ENCODE peak calls at places on chromosomes 6 and 20, in six cellular contexts. X, A, E, N, U and Y are unnamed samples.

GRCh38 chr6:17905611-17906592 is 81.5 kb downstream of the KIF13A start:
- DNase-seq in X (no peak), A (no peak), E (no peak), N (no peak), U (no peak), Y (no peak)

GRCh38 chr20:58710481-58711265 is 18.1 kb downstream of the NPEPL1 start:
- DNase-seq in X (peak; percentile 3), A (peak; percentile 14), E (peak; percentile 43), N (peak; percentile 18), U (no peak), Y (peak; percentile 30)

GRCh38 chr6:30876039-30876730 is 8.1 kb upstream of the DDR1 start:
- DNase-seq in X (no peak), A (no peak), E (no peak), N (no peak), U (no peak), Y (no peak)

GRCh38 chr6:32462609-32463008 is 22.9 kb downstream of the HLA-DRA start:
- DNase-seq in X (no peak), A (no peak), E (no peak), N (no peak), U (no peak), Y (no peak)

GRCh38 chr6:115898246-115898645 is 162.4 kb downstream of the FRK start:
- DNase-seq in X (no peak), A (no peak), E (no peak), N (no peak), U (no peak), Y (no peak)

GRCh38 chr20:40744494-40745175 is 55.6 kb upstream of the MAFB start:
- DNase-seq in X (no peak), A (no peak), E (peak; percentile 14), N (no peak), U (no peak), Y (no peak)

GRCh38 chr6:79240509-79240908 is 6.0 kb upstream of the HMGN3 start:
- DNase-seq in X (no peak), A (no peak), E (no peak), N (no peak), U (no peak), Y (no peak)

GRCh38 chr20:22861990-22862389 is 173.1 kb upstream of the SSTR4 start:
- DNase-seq in X (no peak), A (no peak), E (no peak), N (peak; percentile 44), U (no peak), Y (no peak)

GRCh38 chr6:146184701-146185100 is 155.8 kb downstream of the GRM1 start:
- DNase-seq in X (no peak), A (no peak), E (no peak), N (no peak), U (no peak), Y (no peak)

GRCh38 chr20:46348231-46348803 is 40.0 kb upstream of the CDH22 start:
- DNase-seq in X (no peak), A (no peak), E (peak; percentile 77), N (no peak), U (no peak), Y (no peak)
- H3K4me3 ChIP-seq in X (no peak overlapping the region), A (no peak overlapping the region), E (no peak overlapping the region), N (no peak overlapping the region), U (no peak overlapping the region), Y (no peak overlapping the region)

GRCh38 chr20:44702776-44703175 is 12.4 kb upstream of the CCN5 start:
- DNase-seq in X (peak; percentile 64), A (no peak), E (no peak), N (peak; percentile 66), U (peak; percentile 88), Y (peak; percentile 94)
- TF ChIP-seq POLR2AphosphoS5 in X (peak; percentile 72), A (no peak), E (no peak), N (peak; percentile 54), U (peak; percentile 50), Y (peak; percentile 73)

GRCh38 chr6:139374357-139375238 is at the start of gene CITED2:
- DNase-seq in X (peak; percentile 97), A (peak; percentile 87), E (peak; percentile 97), N (peak; percentile 91), U (peak; percentile 95), Y (peak; percentile 97)

GRCh38 chr6:139371421-139372253 is 2.8 kb downstream of the CITED2 start:
- DNase-seq in X (no peak), A (no peak), E (no peak), N (no peak), U (no peak), Y (no peak)

GRCh38 chr6:139372326-139373153 is 1.9 kb downstream of the CITED2 start:
- DNase-seq in X (no peak), A (no peak), E (no peak), N (no peak), U (no peak), Y (no peak)

GRCh38 chr6:139373928-139374356 is 506 bp downstream of the CITED2 start:
- DNase-seq in X (no peak), A (no peak), E (no peak), N (no peak), U (no peak), Y (no peak)

DNA sequence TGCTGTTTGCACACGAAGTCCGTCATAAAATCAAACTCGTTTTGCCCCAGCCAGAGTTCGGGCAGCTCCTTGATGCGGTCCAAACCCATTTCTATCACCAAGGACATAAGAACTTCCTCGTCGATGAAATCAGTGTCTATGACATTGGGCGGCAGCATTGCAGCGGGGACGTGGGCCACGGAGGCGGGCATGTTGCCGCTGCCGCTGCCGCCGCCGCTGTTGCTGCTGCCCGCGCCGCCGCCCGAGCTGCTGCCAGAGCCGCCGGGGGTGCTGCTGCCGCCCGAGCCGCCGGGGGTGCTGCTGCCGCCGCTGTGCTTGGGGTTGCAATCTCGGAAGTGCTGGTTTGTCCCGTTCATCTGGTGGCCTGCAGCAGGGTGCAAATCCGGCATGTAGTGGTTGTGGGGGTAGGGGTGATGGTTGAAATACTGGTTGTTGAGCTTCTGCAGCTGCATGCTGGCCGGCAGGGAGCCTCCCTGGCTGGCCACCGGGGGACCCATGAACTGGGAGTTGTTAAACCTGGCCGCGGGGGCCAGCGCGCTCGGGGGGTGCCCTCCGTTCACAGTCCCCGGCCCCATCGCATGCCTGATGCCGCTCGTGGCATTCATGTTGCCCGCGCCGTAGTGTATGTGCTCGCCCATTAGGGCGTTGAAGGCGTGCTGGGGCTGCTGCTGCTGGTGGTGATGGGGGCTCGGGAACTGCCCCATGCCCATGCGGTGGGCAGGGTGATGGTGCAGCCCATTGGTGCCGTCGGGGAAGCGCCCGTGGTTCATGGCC is 1.1 kb downstream of the CITED2 start:
- DNase-seq in X (peak; percentile 74), A (peak; percentile 61), E (peak; percentile 61), N (peak; percentile 66), U (peak; percentile 75), Y (peak; percentile 77)
- TF ChIP-seq CTCF in X (peak; percentile 41), A (peak; percentile 20), E (peak; percentile 16), N (peak; percentile 13), U (no peak), Y (peak; percentile 60)

DNA sequence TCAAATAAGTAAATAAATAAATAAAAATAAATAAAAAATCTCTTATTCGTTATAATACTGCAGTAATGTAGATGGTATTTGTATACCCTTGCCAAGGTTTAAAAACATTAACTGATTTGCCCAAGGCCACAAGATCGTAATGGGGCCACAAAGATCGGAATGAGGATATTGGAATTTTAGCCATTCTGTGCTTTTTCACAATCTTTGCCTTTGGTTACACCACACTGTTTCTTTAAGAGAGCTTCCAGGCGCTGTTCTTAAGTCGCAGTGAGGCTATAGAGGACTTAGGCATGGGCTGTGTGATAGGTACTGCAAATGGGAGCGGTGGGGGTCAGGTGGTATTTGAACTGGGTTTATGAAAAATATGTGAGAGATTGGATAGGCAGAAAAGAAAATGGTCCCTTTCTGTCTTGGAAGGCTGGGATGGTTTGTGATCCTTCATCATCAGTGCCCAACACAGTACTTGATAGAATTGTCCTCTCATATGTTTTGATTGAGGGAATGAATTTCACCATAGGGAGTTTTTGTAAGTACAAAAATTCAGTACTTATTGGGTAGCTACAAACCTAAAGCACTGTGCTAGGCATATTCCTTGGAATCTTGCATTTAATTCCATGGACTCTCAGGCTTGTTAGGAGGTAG is 1.4 kb downstream of the NUS1 start:
- DNase-seq in X (no peak), A (no peak), E (no peak), N (no peak), U (no peak), Y (no peak)
- H3K4me3 ChIP-seq in X (peak overlapping the region; percentile 67), A (peak overlapping the region; percentile 79), E (peak overlapping the region; percentile 77), N (peak overlapping the region; percentile 75), U (peak overlapping the region; percentile 74), Y (peak overlapping the region; percentile 77)

GRCh38 chr6:121442591-121442990 is 7.1 kb downstream of the GJA1 start:
- DNase-seq in X (no peak), A (no peak), E (no peak), N (no peak), U (no peak), Y (no peak)
- TF ChIP-seq POLR2AphosphoS5 in X (no peak), A (no peak), E (peak; percentile 77), N (no peak), U (no peak), Y (no peak)

GRCh38 chr6:160781298-160781697 is 79.3 kb downstream of the PLG start:
- DNase-seq in X (no peak), A (no peak), E (no peak), N (no peak), U (no peak), Y (no peak)
- TF ChIP-seq CTCF in X (no peak), A (no peak), E (no peak), N (no peak), U (no peak), Y (no peak)

GRCh38 chr6:99295276-99295675 is 54.2 kb downstream of the FAXC start:
- DNase-seq in X (no peak), A (no peak), E (no peak), N (no peak), U (no peak), Y (no peak)

GRCh38 chr6:99297006-99297405 is 52.5 kb downstream of the FAXC start:
- DNase-seq in X (no peak), A (no peak), E (no peak), N (no peak), U (no peak), Y (no peak)

GRCh38 chr6:99297415-99297814 is 52.1 kb downstream of the FAXC start:
- DNase-seq in X (no peak), A (no peak), E (no peak), N (no peak), U (no peak), Y (no peak)

GRCh38 chr6:99294786-99295185 is 54.7 kb downstream of the FAXC start:
- DNase-seq in X (no peak), A (no peak), E (no peak), N (no peak), U (no peak), Y (no peak)

DNA sequence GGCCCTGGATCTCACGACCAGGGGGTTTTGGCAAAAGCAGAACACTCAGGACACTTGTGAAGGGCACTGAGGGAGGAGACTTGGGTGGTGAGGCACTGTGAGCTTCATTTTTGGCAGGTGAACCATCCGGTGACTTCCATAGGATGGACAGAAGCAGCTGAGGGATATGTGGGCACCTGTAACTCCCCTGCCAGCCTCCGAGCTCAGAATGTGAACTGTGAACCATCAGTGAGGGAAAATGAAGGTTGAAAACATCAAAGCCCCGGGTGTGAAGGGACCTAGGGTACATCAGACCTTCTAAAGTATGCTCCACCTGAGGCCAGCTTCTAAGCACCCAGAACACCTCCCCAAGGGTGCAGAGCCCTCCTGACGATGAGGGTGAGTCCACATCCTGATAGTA is 53.2 kb downstream of the FAXC start:
- DNase-seq in X (no peak), A (no peak), E (no peak), N (no peak), U (no peak), Y (no peak)
- H3K4me3 ChIP-seq in X (no peak overlapping the region), A (no peak overlapping the region), E (no peak overlapping the region), N (no peak overlapping the region), U (no peak overlapping the region), Y (no peak overlapping the region)